ENCODE peak calls at places on chromosomes 13 and 19, in eight cellular contexts. B is cardiac fibroblast, A is T-helper 2 cell, L is NCI-H1105, F is neural progenitor cell, J is Right ventricle myocardium superior, Z is RWPE2, W is kidney glomerular epithelial cell. N is an unnamed sample.

GRCh38 chr19:14476663-14477401 is 1.7 kb upstream of the PTGER1 start:
- DNase-seq in B (peak; percentile 90), A (no peak), L (no peak), F (no peak), J (no peak), Z (peak; percentile 92), W (no peak), N (no peak)

GRCh38 chr13:52158629-52159158 is 703 bp downstream of the NEK3 start:
- DNase-seq in B (peak; percentile 58), A (no peak), L (no peak), F (no peak), J (peak; percentile 50), Z (no peak), W (peak; percentile 20), N (peak; percentile 32)

GRCh38 chr19:2716275-2716650 is 4.9 kb downstream of the DIRAS1 start:
- DNase-seq in B (no peak), A (no peak), L (no peak), F (no peak), J (no peak), Z (no peak), W (no peak), N (no peak)

GRCh38 chr19:5534787-5535586 is 32.8 kb downstream of the TINCR start:
- DNase-seq in B (no peak), A (no peak), L (peak; percentile 7), F (no peak), J (no peak), Z (no peak), W (no peak), N (no peak)

GRCh38 chr19:35468637-35469036 is 20.6 kb downstream of the FFAR2 start:
- DNase-seq in B (peak; percentile 63), A (peak; percentile 23), L (peak; percentile 32), F (peak; percentile 59), J (peak; percentile 59), Z (no peak), W (peak; percentile 38), N (peak; percentile 11)

GRCh38 chr13:43360911-43361605 is 337.7 kb downstream of the DNAJC15 start:
- DNase-seq in B (peak; percentile 58), A (no peak), L (no peak), F (no peak), J (no peak), Z (no peak), W (no peak), N (peak; percentile 73)

GRCh38 chr19:12230751-12231733 is 63.6 kb downstream of the ZNF44 start:
- DNase-seq in B (no peak), A (no peak), L (no peak), F (no peak), J (peak; percentile 61), Z (no peak), W (no peak), N (no peak)

GRCh38 chr13:109196896-109197295 is 567.5 kb downstream of the MYO16 start:
- DNase-seq in B (no peak), A (no peak), L (no peak), F (peak; percentile 67), J (no peak), Z (no peak), W (no peak), N (no peak)

GRCh38 chr19:55353803-55354697 is 469 bp downstream of the COX6B2 start:
- DNase-seq in B (peak; percentile 62), A (peak; percentile 63), L (peak; percentile 44), F (peak; percentile 84), J (peak; percentile 81), Z (peak; percentile 70), W (peak; percentile 27), N (no peak)

GRCh38 chr19:41364546-41365391 is 820 bp upstream of the B9D2 start:
- DNase-seq in B (no peak), A (no peak), L (no peak), F (no peak), J (no peak), Z (no peak), W (no peak), N (no peak)

GRCh38 chr13:99984463-99985242 is 3.1 kb downstream of the ZIC2 start:
- DNase-seq in B (no peak), A (no peak), L (no peak), F (peak; percentile 65), J (no peak), Z (no peak), W (no peak), N (no peak)

GRCh38 chr13:45602183-45602582 is 13.4 kb downstream of the ERICH6B start:
- DNase-seq in B (peak; percentile 34), A (no peak), L (no peak), F (no peak), J (no peak), Z (no peak), W (no peak), N (no peak)